ENCODE peak calls at places on chromosomes 2 and 18, in seven cellular contexts. Y, O, X, Z, U, I and A are unnamed samples.

GRCh38 chr2:112749755-112750559 is 14.5 kb downstream of the CKAP2L start:
- DNase-seq in Y (peak; percentile 46), O (no peak), X (peak; percentile 22), Z (peak; percentile 87), U (peak; percentile 90), I (peak; percentile 75), A (no peak)

GRCh38 chr2:134446431-134447091 is 192.7 kb downstream of the MGAT5 start:
- DNase-seq in Y (no peak), O (no peak), X (no peak), Z (peak; percentile 33), U (no peak), I (no peak), A (no peak)

GRCh38 chr2:111119847-111120252 is 864 bp upstream of the BCL2L11 start:
- DNase-seq in Y (peak; percentile 27), O (no peak), X (no peak), Z (no peak), U (peak; percentile 65), I (no peak), A (no peak)

GRCh38 chr2:8594731-8595427 is 87.0 kb upstream of the ID2 start:
- DNase-seq in Y (no peak), O (no peak), X (no peak), Z (no peak), U (no peak), I (no peak), A (no peak)

GRCh38 chr18:6595666-6596065 is 133.8 kb upstream of the ARHGAP28 start:
- DNase-seq in Y (no peak), O (no peak), X (no peak), Z (no peak), U (no peak), I (no peak), A (no peak)

GRCh38 chr18:63890950-63891304 is 3.4 kb downstream of the SERPINB2 start:
- DNase-seq in Y (no peak), O (no peak), X (no peak), Z (peak; percentile 21), U (no peak), I (no peak), A (no peak)

GRCh38 chr2:3754280-3754679 is 50.9 kb downstream of the DCDC2C start:
- DNase-seq in Y (no peak), O (no peak), X (no peak), Z (no peak), U (no peak), I (no peak), A (no peak)

GRCh38 chr18:28802546-28802945 is 625.6 kb upstream of the CDH2 start:
- DNase-seq in Y (no peak), O (no peak), X (no peak), Z (peak; percentile 49), U (no peak), I (no peak), A (no peak)

GRCh38 chr2:230694241-230694640 is 18.4 kb upstream of the CAB39 start:
- DNase-seq in Y (no peak), O (no peak), X (no peak), Z (no peak), U (no peak), I (peak; percentile 29), A (no peak)

GRCh38 chr2:148303166-148303565 is 282.3 kb downstream of the MBD5 start:
- DNase-seq in Y (peak; percentile 58), O (no peak), X (no peak), Z (no peak), U (no peak), I (no peak), A (no peak)

GRCh38 chr2:191302459-191303155 is 57.4 kb downstream of the MYO1B start:
- DNase-seq in Y (no peak), O (no peak), X (no peak), Z (no peak), U (no peak), I (no peak), A (no peak)

GRCh38 chr2:207953354-207953753 is 72.0 kb downstream of the PLEKHM3 start:
- DNase-seq in Y (no peak), O (no peak), X (no peak), Z (no peak), U (no peak), I (no peak), A (no peak)

GRCh38 chr2:40488927-40489677 is 37.2 kb upstream of the SLC8A1 start:
- DNase-seq in Y (no peak), O (no peak), X (no peak), Z (peak; percentile 56), U (no peak), I (no peak), A (no peak)

GRCh38 chr18:57301573-57302230 is 50.7 kb upstream of the ST8SIA3 start:
- DNase-seq in Y (peak; percentile 27), O (no peak), X (peak; percentile 5), Z (no peak), U (no peak), I (no peak), A (no peak)

GRCh38 chr2:71831208-71831577 is 316.5 kb downstream of the CYP26B1 start:
- DNase-seq in Y (no peak), O (no peak), X (peak; percentile 65), Z (peak; percentile 68), U (no peak), I (peak; percentile 21), A (peak; percentile 91)

GRCh38 chr2:54457326-54458023 is 1.3 kb downstream of the SPTBN1 start:
- DNase-seq in Y (peak; percentile 27), O (no peak), X (peak; percentile 85), Z (no peak), U (peak; percentile 70), I (peak; percentile 39), A (no peak)

GRCh38 chr2:43459455-43459854 is 136.4 kb downstream of the THADA start:
- DNase-seq in Y (no peak), O (no peak), X (no peak), Z (peak; percentile 63), U (no peak), I (no peak), A (no peak)

GRCh38 chr18:50970006-50970405 is 2.2 kb downstream of the ELAC1 start:
- DNase-seq in Y (no peak), O (no peak), X (no peak), Z (no peak), U (peak; percentile 68), I (peak; percentile 82), A (no peak)

GRCh38 chr18:31789409-31789808 is 28.7 kb upstream of the SLC25A52 start:
- DNase-seq in Y (no peak), O (no peak), X (peak; percentile 43), Z (no peak), U (no peak), I (no peak), A (no peak)

GRCh38 chr2:197196737-197197136 is 113.8 kb downstream of the ANKRD44 start:
- DNase-seq in Y (no peak), O (no peak), X (no peak), Z (no peak), U (no peak), I (no peak), A (no peak)

GRCh38 chr2:197189770-197190434 is 120.7 kb downstream of the ANKRD44 start:
- DNase-seq in Y (no peak), O (no peak), X (no peak), Z (no peak), U (no peak), I (no peak), A (no peak)

GRCh38 chr2:197195591-197195990 is 115.0 kb downstream of the ANKRD44 start:
- DNase-seq in Y (no peak), O (no peak), X (no peak), Z (no peak), U (no peak), I (no peak), A (no peak)

GRCh38 chr2:197191948-197192338 is 118.6 kb downstream of the ANKRD44 start:
- DNase-seq in Y (no peak), O (no peak), X (no peak), Z (no peak), U (no peak), I (no peak), A (no peak)

GRCh38 chr2:197191177-197191947 is 119.2 kb downstream of the ANKRD44 start:
- DNase-seq in Y (peak; percentile 18), O (no peak), X (no peak), Z (peak; percentile 63), U (no peak), I (no peak), A (no peak)
- H3K4me3 ChIP-seq in Y (no peak overlapping the region), O (no peak overlapping the region), X (no peak overlapping the region), Z (no peak overlapping the region), U (no peak overlapping the region), I (no peak overlapping the region), A (no peak overlapping the region)

DNA sequence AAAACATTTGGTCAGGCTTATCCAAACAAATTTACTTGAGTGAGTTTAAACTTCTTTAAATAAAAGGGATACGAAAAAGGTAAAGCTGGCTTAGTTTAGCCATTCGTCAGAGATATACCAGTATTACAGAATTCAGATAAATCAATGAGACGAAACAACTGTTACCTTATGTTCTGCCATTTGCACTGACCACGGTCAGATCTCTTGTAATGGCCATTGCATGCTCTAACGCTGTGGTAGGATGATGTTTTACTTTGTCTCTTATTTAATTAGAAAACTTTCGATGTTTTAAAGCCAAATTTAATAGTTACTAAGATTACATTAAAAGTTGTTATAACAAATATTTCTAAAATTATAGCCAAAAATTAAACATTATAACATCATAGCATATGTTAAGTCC is 1.5 kb downstream of the C18orf54 start:
- DNase-seq in Y (no peak), O (no peak), X (no peak), Z (peak; percentile 11), U (no peak), I (no peak), A (no peak)
- H3K4me3 ChIP-seq in Y (peak overlapping the region; percentile 94), O (no peak overlapping the region), X (peak overlapping the region; percentile 89), Z (peak overlapping the region; percentile 87), U (peak overlapping the region; percentile 88), I (peak overlapping the region; percentile 79), A (peak overlapping the region; percentile 95)

DNA sequence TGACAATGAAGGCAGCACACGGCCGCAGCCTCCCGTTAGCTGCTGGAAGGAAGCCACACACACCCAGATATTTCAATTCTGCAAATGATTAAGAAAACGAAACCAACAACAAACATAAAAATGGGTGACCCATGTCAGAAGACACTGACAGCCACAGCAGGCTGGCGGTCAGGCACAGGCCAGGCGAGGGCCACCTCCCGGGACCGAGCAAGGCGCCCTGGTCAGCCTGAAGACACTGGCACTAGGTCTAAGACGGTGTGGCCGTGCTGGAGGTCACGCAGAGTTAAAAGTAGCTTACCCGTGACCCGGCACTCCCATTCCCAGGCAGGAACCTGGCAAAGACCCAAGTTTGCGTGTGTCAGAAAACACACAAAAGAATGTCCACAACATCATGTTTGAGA is 81.6 kb downstream of the HDAC4 start:
- DNase-seq in Y (no peak), O (no peak), X (peak; percentile 67), Z (peak; percentile 71), U (no peak), I (peak; percentile 63), A (peak; percentile 75)
- H3K4me3 ChIP-seq in Y (no peak overlapping the region), O (no peak overlapping the region), X (peak overlapping the region; percentile 34), Z (peak overlapping the region; percentile 32), U (peak overlapping the region; percentile 47), I (peak overlapping the region; percentile 38), A (peak overlapping the region; percentile 43)

DNA sequence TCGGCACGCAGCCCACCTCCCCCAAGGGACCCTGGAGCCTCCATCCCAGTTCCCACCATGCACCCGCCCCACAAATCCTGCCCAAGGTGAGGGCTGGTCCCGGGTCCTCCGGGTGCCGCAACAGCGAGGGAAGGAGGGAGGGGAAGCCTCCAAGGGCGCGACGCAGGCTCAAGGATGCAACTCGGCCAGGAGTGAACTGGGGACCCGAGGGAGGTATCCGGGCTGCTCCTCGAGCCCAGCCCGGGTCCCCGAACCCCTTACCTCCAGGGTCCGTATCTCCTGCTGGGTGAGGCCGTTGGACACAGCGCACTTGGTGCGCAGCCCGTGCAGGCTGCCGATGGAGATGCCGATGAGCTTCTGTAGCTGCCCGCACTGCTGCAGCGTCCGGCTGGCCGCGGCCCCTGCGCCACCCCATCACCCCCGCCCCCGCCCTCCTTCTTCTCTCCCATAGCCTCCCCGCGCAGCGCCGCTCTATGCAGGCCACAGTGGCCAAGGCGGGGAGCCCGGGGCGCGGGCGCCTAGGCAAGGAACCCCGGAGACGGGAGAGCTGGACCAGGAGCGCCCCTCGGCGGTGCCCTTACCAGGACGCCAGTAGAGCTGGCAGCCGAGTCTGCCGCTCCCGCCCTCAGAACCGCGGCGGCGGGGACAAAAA is 124.1 kb downstream of the ANKRD30BL start:
- DNase-seq in Y (peak; percentile 36), O (no peak), X (no peak), Z (peak; percentile 1), U (peak; percentile 57), I (no peak), A (no peak)
- H3K4me3 ChIP-seq in Y (peak overlapping the region; percentile 47), O (peak overlapping the region; percentile 18), X (peak overlapping the region; percentile 55), Z (peak overlapping the region; percentile 49), U (peak overlapping the region; percentile 47), I (peak overlapping the region; percentile 57), A (peak overlapping the region; percentile 62)